ENCODE peak calls at places on chromosome 2, in four cellular contexts. One of them, this sample, is unnamed.

GRCh38 chr2:109079590-109079989 is 49.4 kb upstream of the SH3RF3 start:
- DNase-seq in heart left ventricle: no peak
- DNase-seq in A549: no peak
- DNase-seq in fibroblast of lung: no peak
- DNase-seq in this sample: no peak

GRCh38 chr2:220628252-220628651 is 943.9 kb downstream of the EPHA4 start:
- DNase-seq in heart left ventricle: no peak
- DNase-seq in A549: no peak
- DNase-seq in fibroblast of lung: peak
- DNase-seq in this sample: no peak

GRCh38 chr2:149170156-149170555 is 131.7 kb downstream of the LYPD6B start:
- DNase-seq in heart left ventricle: no peak
- DNase-seq in A549: no peak
- DNase-seq in fibroblast of lung: no peak
- DNase-seq in this sample: no peak

GRCh38 chr2:69518836-69519235 is 81.6 kb upstream of the NFU1 start:
- DNase-seq in heart left ventricle: no peak
- DNase-seq in A549: no peak
- DNase-seq in fibroblast of lung: no peak
- DNase-seq in this sample: no peak

GRCh38 chr2:65392609-65393008 is 39.8 kb downstream of the SPRED2 start:
- DNase-seq in heart left ventricle: no peak
- DNase-seq in A549: no peak
- DNase-seq in fibroblast of lung: no peak
- DNase-seq in this sample: no peak

GRCh38 chr2:133986076-133986837 is 267.6 kb upstream of the MGAT5 start:
- DNase-seq in heart left ventricle: no peak
- DNase-seq in A549: no peak
- DNase-seq in fibroblast of lung: peak
- DNase-seq in this sample: no peak

GRCh38 chr2:234673961-234674759 is 177.3 kb upstream of the ARL4C start:
- DNase-seq in heart left ventricle: no peak
- DNase-seq in A549: no peak
- DNase-seq in fibroblast of lung: peak
- DNase-seq in this sample: no peak

GRCh38 chr2:39127973-39128372 is 7.1 kb upstream of the SOS1 start:
- DNase-seq in heart left ventricle: no peak
- DNase-seq in A549: no peak
- DNase-seq in fibroblast of lung: peak
- DNase-seq in this sample: no peak

GRCh38 chr2:102145939-102146338 is 3.4 kb downstream of the IL1R1 start:
- DNase-seq in heart left ventricle: no peak
- DNase-seq in A549: peak
- DNase-seq in fibroblast of lung: no peak
- DNase-seq in this sample: no peak
- H3K4me3 ChIP-seq in heart left ventricle: no peak
- H3K4me3 ChIP-seq in A549: no peak
- H3K4me3 ChIP-seq in fibroblast of lung: no peak
- H3K4me3 ChIP-seq in this sample: peak

DNA sequence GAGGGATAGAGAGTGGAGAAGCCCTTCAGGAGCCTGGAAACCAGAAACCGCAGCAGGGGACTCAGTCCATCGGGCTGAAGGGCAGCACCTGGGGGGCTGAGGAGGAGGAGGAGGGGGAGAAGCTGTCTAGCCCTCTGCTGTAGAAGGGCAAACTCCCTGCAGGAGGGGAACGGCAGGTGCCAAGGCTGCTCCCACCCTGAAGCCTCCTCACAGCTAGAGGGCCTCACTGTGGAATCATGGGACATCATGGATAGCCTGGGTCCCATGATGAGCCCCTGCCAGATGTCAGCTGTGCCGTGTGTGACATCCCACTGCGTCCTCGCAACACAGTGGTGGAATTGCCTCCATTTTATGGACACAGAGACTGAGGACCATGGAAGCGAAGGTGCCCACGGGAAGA is 458 bp downstream of the MYO7B start:
- DNase-seq in heart left ventricle: no peak
- DNase-seq in A549: no peak
- DNase-seq in fibroblast of lung: no peak
- DNase-seq in this sample: no peak
- H3K27ac ChIP-seq in heart left ventricle: no peak
- H3K27ac ChIP-seq in A549: no peak
- H3K27ac ChIP-seq in fibroblast of lung: no peak
- H3K27ac ChIP-seq in this sample: no peak

DNA sequence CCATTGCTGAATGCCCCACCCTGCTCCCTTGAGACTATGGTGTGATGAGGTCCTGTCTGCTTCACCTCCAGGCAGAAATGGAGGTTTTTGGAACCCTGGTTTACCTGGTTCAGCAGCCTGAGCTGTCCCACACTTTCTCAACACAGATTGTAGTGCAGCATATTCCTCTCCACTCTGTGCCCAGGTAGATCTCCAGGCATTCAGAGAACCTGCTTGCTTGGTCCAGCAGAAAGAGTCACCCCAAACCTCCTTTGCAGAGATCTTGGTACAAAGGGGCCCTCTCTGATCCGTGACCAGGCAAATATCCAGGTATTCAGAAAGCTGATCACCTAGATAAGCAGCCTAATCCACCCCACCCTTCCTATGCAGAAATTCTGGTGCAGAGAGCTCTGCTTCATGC is 1288.2 kb upstream of the CRIM1 start:
- DNase-seq in heart left ventricle: no peak
- DNase-seq in A549: no peak
- DNase-seq in fibroblast of lung: no peak
- DNase-seq in this sample: no peak
- TF ChIP-seq CTCF in heart left ventricle: no peak
- TF ChIP-seq CTCF in A549: no peak
- TF ChIP-seq CTCF in fibroblast of lung: no peak
- TF ChIP-seq CTCF in this sample: no peak

DNA sequence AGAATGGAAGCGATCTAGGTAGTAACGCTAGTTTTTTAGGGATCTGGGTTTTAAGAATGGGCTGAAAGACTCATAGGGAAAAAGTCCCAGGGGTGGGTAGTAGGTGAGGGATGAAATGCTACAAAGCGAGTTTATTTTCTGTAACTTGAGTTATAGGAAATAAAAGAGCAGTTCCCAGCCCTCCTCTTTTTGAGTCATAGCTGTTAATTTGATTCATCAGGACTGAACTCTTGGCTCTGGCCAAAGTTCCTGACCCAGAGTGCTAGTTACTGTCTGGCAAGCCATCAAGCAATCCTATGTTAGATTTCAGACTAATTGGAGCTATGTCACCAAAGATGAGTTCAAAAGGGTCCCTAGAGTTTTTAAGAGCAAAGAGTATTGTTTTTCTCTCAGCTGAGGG is 17.4 kb upstream of the NOSTRIN start:
- DNase-seq in heart left ventricle: no peak
- DNase-seq in A549: no peak
- DNase-seq in fibroblast of lung: peak
- DNase-seq in this sample: no peak
- H3K4me3 ChIP-seq in heart left ventricle: no peak
- H3K4me3 ChIP-seq in A549: no peak
- H3K4me3 ChIP-seq in fibroblast of lung: no peak
- H3K4me3 ChIP-seq in this sample: no peak

GRCh38 chr2:240624011-240624949 is 1.0 kb upstream of the GPR35 start:
- DNase-seq in heart left ventricle: peak
- DNase-seq in A549: no peak
- DNase-seq in fibroblast of lung: no peak
- DNase-seq in this sample: no peak
- H3K27ac ChIP-seq in heart left ventricle: no peak
- H3K27ac ChIP-seq in A549: no peak
- H3K27ac ChIP-seq in fibroblast of lung: no peak
- H3K27ac ChIP-seq in this sample: no peak

DNA sequence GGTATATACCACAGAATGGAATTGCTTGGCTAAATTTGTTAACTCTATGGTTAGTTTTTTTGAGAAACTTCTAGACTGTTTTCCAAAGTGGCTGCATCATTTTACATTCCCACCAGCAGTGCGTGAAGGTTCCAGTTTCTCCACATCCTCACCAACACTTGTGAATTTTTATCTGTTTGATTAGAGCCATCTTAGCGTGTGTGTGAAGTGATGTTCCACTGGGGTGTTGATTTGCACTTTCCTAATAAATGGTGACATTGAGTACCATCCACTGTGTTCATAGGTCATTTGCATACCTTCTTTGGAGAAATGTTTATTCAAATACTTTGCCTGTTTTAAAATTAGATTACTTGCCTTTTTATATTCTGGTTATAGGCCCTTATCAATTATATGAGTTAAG is 37.5 kb upstream of the HS6ST1 start:
- DNase-seq in heart left ventricle: no peak
- DNase-seq in A549: no peak
- DNase-seq in fibroblast of lung: no peak
- DNase-seq in this sample: peak
- TF ChIP-seq CTCF in heart left ventricle: no peak
- TF ChIP-seq CTCF in A549: no peak
- TF ChIP-seq CTCF in fibroblast of lung: no peak
- TF ChIP-seq CTCF in this sample: no peak

DNA sequence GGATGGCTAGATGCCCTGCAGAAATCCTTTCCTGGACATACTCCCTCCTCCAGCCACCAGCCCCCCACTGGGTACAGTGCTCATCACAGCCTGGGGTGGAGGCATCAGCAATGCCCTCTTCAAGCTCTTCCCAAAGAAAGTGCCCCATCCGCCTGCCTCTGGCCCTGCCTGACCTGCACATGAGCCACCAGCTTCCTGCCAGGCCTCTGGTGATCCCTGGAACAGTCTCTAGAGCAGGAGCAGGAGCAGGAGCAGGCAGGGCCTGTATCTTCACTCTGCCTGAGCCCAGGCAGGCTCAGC is 54.1 kb upstream of the CAB39 start:
- DNase-seq in heart left ventricle: no peak
- DNase-seq in A549: no peak
- DNase-seq in fibroblast of lung: no peak
- DNase-seq in this sample: no peak
- H3K4me3 ChIP-seq in heart left ventricle: no peak
- H3K4me3 ChIP-seq in A549: no peak
- H3K4me3 ChIP-seq in fibroblast of lung: no peak
- H3K4me3 ChIP-seq in this sample: no peak

DNA sequence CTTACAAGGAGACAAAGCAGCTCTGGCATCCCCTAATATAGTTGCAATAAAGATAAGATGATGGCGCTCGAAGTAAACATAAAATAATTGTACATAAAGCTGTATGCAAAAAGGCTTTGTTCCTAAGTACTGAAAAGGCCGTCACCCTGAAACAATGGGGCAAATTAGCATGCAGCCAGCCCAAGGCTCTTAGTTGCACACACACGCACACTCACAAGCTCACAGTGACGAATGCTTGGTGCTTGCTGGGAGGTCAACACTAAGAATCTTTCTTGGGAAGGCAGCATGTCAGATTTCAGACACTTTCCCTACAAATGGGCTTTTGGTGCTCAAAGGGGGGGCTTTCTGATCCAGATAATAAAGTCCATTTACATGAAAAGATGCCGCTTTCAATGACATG is 370.2 kb downstream of the MEIS1 start:
- DNase-seq in heart left ventricle: no peak
- DNase-seq in A549: no peak
- DNase-seq in fibroblast of lung: no peak
- DNase-seq in this sample: no peak
- H3K27ac ChIP-seq in heart left ventricle: no peak
- H3K27ac ChIP-seq in A549: no peak
- H3K27ac ChIP-seq in fibroblast of lung: no peak
- H3K27ac ChIP-seq in this sample: no peak

GRCh38 chr2:172671506-172671905 is 64.1 kb upstream of the RAPGEF4 start:
- DNase-seq in heart left ventricle: no peak
- DNase-seq in A549: no peak
- DNase-seq in fibroblast of lung: no peak
- DNase-seq in this sample: no peak
- TF ChIP-seq CTCF in heart left ventricle: no peak
- TF ChIP-seq CTCF in A549: no peak
- TF ChIP-seq CTCF in fibroblast of lung: no peak
- TF ChIP-seq CTCF in this sample: no peak